ENCODE peak calls at places on chromosomes 3 and 15, in eight cellular contexts. One of them, this sample, is unnamed.

GRCh38 chr3:4376499-4376898 is 73.3 kb downstream of the SETMAR start:
- DNase-seq in Peyer's patch: no peak
- DNase-seq in cardiac fibroblast: peak
- DNase-seq in HL-60: no peak
- DNase-seq in activated B cell treated with CpG ODN at 0.5 μM for 24 hours: no peak
- DNase-seq in astrocyte of the spinal cord: no peak
- DNase-seq in body of pancreas: no peak
- DNase-seq in pancreas: no peak
- DNase-seq in this sample: no peak

GRCh38 chr15:92053727-92054316 is 200.3 kb downstream of the SLCO3A1 start:
- DNase-seq in body of pancreas: no peak
- DNase-seq in HL-60: no peak
- DNase-seq in pancreas: no peak
- DNase-seq in astrocyte of the spinal cord: no peak
- DNase-seq in cardiac fibroblast: no peak
- DNase-seq in activated B cell treated with CpG ODN at 0.5 μM for 24 hours: no peak
- DNase-seq in Peyer's patch: no peak
- DNase-seq in this sample: no peak

GRCh38 chr15:24659622-24660021 is 16.0 kb upstream of the NPAP1 start:
- DNase-seq in astrocyte of the spinal cord: no peak
- DNase-seq in activated B cell treated with CpG ODN at 0.5 μM for 24 hours: no peak
- DNase-seq in body of pancreas: no peak
- DNase-seq in Peyer's patch: no peak
- DNase-seq in HL-60: no peak
- DNase-seq in pancreas: no peak
- DNase-seq in cardiac fibroblast: no peak
- DNase-seq in this sample: no peak

GRCh38 chr15:66931768-66932633 is 133.4 kb upstream of the SMAD3 start:
- DNase-seq in astrocyte of the spinal cord: peak
- DNase-seq in body of pancreas: peak
- DNase-seq in cardiac fibroblast: peak
- DNase-seq in Peyer's patch: peak
- DNase-seq in pancreas: peak
- DNase-seq in HL-60: no peak
- DNase-seq in activated B cell treated with CpG ODN at 0.5 μM for 24 hours: no peak
- DNase-seq in this sample: peak

GRCh38 chr15:29978411-29979382 is 104.1 kb upstream of the GOLGA8J start:
- DNase-seq in cardiac fibroblast: peak
- DNase-seq in astrocyte of the spinal cord: peak
- DNase-seq in activated B cell treated with CpG ODN at 0.5 μM for 24 hours: no peak
- DNase-seq in Peyer's patch: no peak
- DNase-seq in pancreas: no peak
- DNase-seq in body of pancreas: no peak
- DNase-seq in HL-60: no peak
- DNase-seq in this sample: no peak

GRCh38 chr15:73624530-73624929 is 8.7 kb downstream of the NPTN start:
- DNase-seq in Peyer's patch: no peak
- DNase-seq in cardiac fibroblast: no peak
- DNase-seq in astrocyte of the spinal cord: no peak
- DNase-seq in HL-60: no peak
- DNase-seq in pancreas: no peak
- DNase-seq in activated B cell treated with CpG ODN at 0.5 μM for 24 hours: no peak
- DNase-seq in body of pancreas: no peak
- DNase-seq in this sample: no peak

GRCh38 chr3:63349583-63350177 is 71.6 kb downstream of the SYNPR start:
- DNase-seq in Peyer's patch: no peak
- DNase-seq in pancreas: peak
- DNase-seq in cardiac fibroblast: peak
- DNase-seq in astrocyte of the spinal cord: peak
- DNase-seq in HL-60: peak
- DNase-seq in body of pancreas: peak
- DNase-seq in activated B cell treated with CpG ODN at 0.5 μM for 24 hours: no peak
- DNase-seq in this sample: no peak

GRCh38 chr15:85563328-85563727 is 182.9 kb downstream of the AKAP13 start:
- DNase-seq in Peyer's patch: no peak
- DNase-seq in body of pancreas: peak
- DNase-seq in pancreas: peak
- DNase-seq in activated B cell treated with CpG ODN at 0.5 μM for 24 hours: no peak
- DNase-seq in astrocyte of the spinal cord: peak
- DNase-seq in HL-60: no peak
- DNase-seq in cardiac fibroblast: peak
- DNase-seq in this sample: no peak

GRCh38 chr3:170864525-170865208 is 5.3 kb downstream of the RPL22L1 start:
- DNase-seq in HL-60: no peak
- DNase-seq in astrocyte of the spinal cord: no peak
- DNase-seq in cardiac fibroblast: peak
- DNase-seq in body of pancreas: no peak
- DNase-seq in Peyer's patch: no peak
- DNase-seq in activated B cell treated with CpG ODN at 0.5 μM for 24 hours: no peak
- DNase-seq in pancreas: no peak
- DNase-seq in this sample: no peak

GRCh38 chr15:33022629-33023028 is 171.9 kb downstream of the FMN1 start:
- DNase-seq in Peyer's patch: no peak
- DNase-seq in body of pancreas: peak
- DNase-seq in pancreas: no peak
- DNase-seq in HL-60: no peak
- DNase-seq in activated B cell treated with CpG ODN at 0.5 μM for 24 hours: no peak
- DNase-seq in cardiac fibroblast: peak
- DNase-seq in astrocyte of the spinal cord: peak
- DNase-seq in this sample: no peak

GRCh38 chr15:52466716-52467115 is 62.0 kb downstream of the MYO5A start:
- DNase-seq in body of pancreas: no peak
- DNase-seq in HL-60: no peak
- DNase-seq in activated B cell treated with CpG ODN at 0.5 μM for 24 hours: no peak
- DNase-seq in Peyer's patch: no peak
- DNase-seq in astrocyte of the spinal cord: no peak
- DNase-seq in cardiac fibroblast: no peak
- DNase-seq in pancreas: no peak
- DNase-seq in this sample: no peak

GRCh38 chr15:43410572-43411214 is 39.8 kb downstream of the TUBGCP4 start:
- DNase-seq in body of pancreas: no peak
- DNase-seq in cardiac fibroblast: peak
- DNase-seq in Peyer's patch: no peak
- DNase-seq in astrocyte of the spinal cord: no peak
- DNase-seq in pancreas: no peak
- DNase-seq in activated B cell treated with CpG ODN at 0.5 μM for 24 hours: no peak
- DNase-seq in HL-60: no peak
- DNase-seq in this sample: no peak

GRCh38 chr3:113698891-113699465 is 2.5 kb upstream of the USF3 start:
- DNase-seq in cardiac fibroblast: peak
- DNase-seq in activated B cell treated with CpG ODN at 0.5 μM for 24 hours: no peak
- DNase-seq in body of pancreas: no peak
- DNase-seq in pancreas: peak
- DNase-seq in HL-60: no peak
- DNase-seq in astrocyte of the spinal cord: no peak
- DNase-seq in Peyer's patch: peak
- DNase-seq in this sample: no peak

GRCh38 chr3:123323781-123324180 is 122.0 kb downstream of the SEC22A start:
- DNase-seq in cardiac fibroblast: no peak
- DNase-seq in HL-60: no peak
- DNase-seq in activated B cell treated with CpG ODN at 0.5 μM for 24 hours: no peak
- DNase-seq in pancreas: no peak
- DNase-seq in body of pancreas: peak
- DNase-seq in Peyer's patch: peak
- DNase-seq in astrocyte of the spinal cord: no peak
- DNase-seq in this sample: no peak

GRCh38 chr3:42839616-42840015 is 30.4 kb downstream of the ACKR2 start:
- DNase-seq in body of pancreas: peak
- DNase-seq in pancreas: no peak
- DNase-seq in HL-60: peak
- DNase-seq in Peyer's patch: no peak
- DNase-seq in activated B cell treated with CpG ODN at 0.5 μM for 24 hours: no peak
- DNase-seq in astrocyte of the spinal cord: peak
- DNase-seq in cardiac fibroblast: peak
- DNase-seq in this sample: no peak

GRCh38 chr3:52443791-52444687 is 864 bp downstream of the SEMA3G start:
- DNase-seq in Peyer's patch: no peak
- DNase-seq in body of pancreas: no peak
- DNase-seq in activated B cell treated with CpG ODN at 0.5 μM for 24 hours: no peak
- DNase-seq in pancreas: no peak
- DNase-seq in astrocyte of the spinal cord: no peak
- DNase-seq in HL-60: no peak
- DNase-seq in cardiac fibroblast: no peak
- DNase-seq in this sample: no peak

GRCh38 chr3:52444860-52445793 is at the start of gene SEMA3G:
- DNase-seq in Peyer's patch: peak
- DNase-seq in pancreas: peak
- DNase-seq in activated B cell treated with CpG ODN at 0.5 μM for 24 hours: peak
- DNase-seq in cardiac fibroblast: peak
- DNase-seq in body of pancreas: peak
- DNase-seq in HL-60: peak
- DNase-seq in astrocyte of the spinal cord: peak
- DNase-seq in this sample: peak

GRCh38 chr3:52447512-52448355 is 2.8 kb upstream of the SEMA3G start:
- DNase-seq in HL-60: no peak
- DNase-seq in pancreas: no peak
- DNase-seq in activated B cell treated with CpG ODN at 0.5 μM for 24 hours: no peak
- DNase-seq in body of pancreas: no peak
- DNase-seq in astrocyte of the spinal cord: no peak
- DNase-seq in Peyer's patch: no peak
- DNase-seq in cardiac fibroblast: no peak
- DNase-seq in this sample: no peak

GRCh38 chr3:52446042-52446441 is 1.1 kb upstream of the SEMA3G start:
- DNase-seq in pancreas: no peak
- DNase-seq in activated B cell treated with CpG ODN at 0.5 μM for 24 hours: no peak
- DNase-seq in astrocyte of the spinal cord: no peak
- DNase-seq in body of pancreas: no peak
- DNase-seq in Peyer's patch: no peak
- DNase-seq in cardiac fibroblast: no peak
- DNase-seq in HL-60: no peak
- DNase-seq in this sample: no peak

DNA sequence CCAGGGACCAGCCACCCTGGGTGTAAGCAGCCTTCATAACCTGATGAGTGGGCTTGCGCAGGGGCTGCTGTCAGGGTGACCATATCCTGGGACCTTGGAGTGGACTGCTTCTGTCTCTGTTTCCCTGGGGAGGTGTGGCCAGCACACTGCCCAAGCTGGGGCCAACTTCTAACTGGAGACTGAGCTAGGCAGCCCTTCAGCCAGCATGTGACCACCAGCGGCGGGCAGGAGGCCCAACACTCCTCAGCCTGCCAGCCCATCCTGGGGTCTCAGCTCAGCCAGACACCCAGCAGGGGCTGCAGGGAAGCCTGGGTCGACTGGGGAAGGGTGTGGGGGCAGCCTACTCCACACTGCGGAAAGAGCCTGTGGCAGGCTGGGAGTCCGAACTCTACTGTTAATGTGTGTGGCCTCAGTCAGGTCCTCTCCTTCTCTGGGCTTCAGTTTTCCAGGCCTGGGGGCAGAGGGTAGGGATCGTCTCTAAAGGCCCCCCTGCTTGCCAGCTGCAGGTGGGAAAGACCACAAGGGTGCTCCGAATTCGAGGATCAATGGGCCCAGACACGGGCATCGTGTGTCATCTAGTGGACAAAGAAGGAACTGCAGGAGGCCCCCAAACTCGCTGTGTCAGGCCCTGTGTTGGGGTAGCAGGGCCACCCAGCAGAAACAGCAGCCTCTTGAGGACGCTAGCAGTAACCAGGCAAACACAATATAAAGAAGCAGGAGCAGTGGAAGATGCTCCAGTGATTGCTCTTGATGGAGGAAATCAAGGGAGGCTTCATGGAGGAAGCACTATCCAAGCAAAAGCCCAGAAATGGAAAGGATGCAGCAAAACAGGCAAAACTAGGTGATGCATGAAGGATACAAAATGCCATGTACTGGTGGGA is 2.0 kb upstream of the SEMA3G start:
- DNase-seq in astrocyte of the spinal cord: peak
- DNase-seq in body of pancreas: peak
- DNase-seq in cardiac fibroblast: peak
- DNase-seq in Peyer's patch: peak
- DNase-seq in pancreas: no peak
- DNase-seq in activated B cell treated with CpG ODN at 0.5 μM for 24 hours: peak
- DNase-seq in HL-60: peak
- DNase-seq in this sample: peak
- TF ChIP-seq CTCF in astrocyte of the spinal cord: peak
- TF ChIP-seq CTCF in body of pancreas: peak
- TF ChIP-seq CTCF in cardiac fibroblast: peak
- TF ChIP-seq CTCF in Peyer's patch: peak
- TF ChIP-seq CTCF in pancreas: peak
- TF ChIP-seq CTCF in activated B cell treated with CpG ODN at 0.5 μM for 24 hours: peak
- TF ChIP-seq CTCF in HL-60: peak
- TF ChIP-seq CTCF in this sample: peak

GRCh38 chr3:194604837-194605236 is 28.4 kb downstream of the TMEM44 start:
- DNase-seq in HL-60: no peak
- DNase-seq in body of pancreas: no peak
- DNase-seq in Peyer's patch: no peak
- DNase-seq in activated B cell treated with CpG ODN at 0.5 μM for 24 hours: no peak
- DNase-seq in pancreas: no peak
- DNase-seq in astrocyte of the spinal cord: no peak
- DNase-seq in cardiac fibroblast: no peak
- DNase-seq in this sample: no peak
- TF ChIP-seq CTCF in HL-60: peak
- TF ChIP-seq CTCF in body of pancreas: no peak
- TF ChIP-seq CTCF in Peyer's patch: no peak
- TF ChIP-seq CTCF in activated B cell treated with CpG ODN at 0.5 μM for 24 hours: no peak
- TF ChIP-seq CTCF in pancreas: no peak
- TF ChIP-seq CTCF in astrocyte of the spinal cord: peak
- TF ChIP-seq CTCF in cardiac fibroblast: peak
- TF ChIP-seq CTCF in this sample: no peak

GRCh38 chr3:58249358-58250092 is 11.9 kb downstream of the ABHD6 start:
- DNase-seq in astrocyte of the spinal cord: peak
- DNase-seq in pancreas: no peak
- DNase-seq in HL-60: no peak
- DNase-seq in Peyer's patch: peak
- DNase-seq in activated B cell treated with CpG ODN at 0.5 μM for 24 hours: no peak
- DNase-seq in cardiac fibroblast: no peak
- DNase-seq in body of pancreas: no peak
- DNase-seq in this sample: no peak
- TF ChIP-seq CTCF in astrocyte of the spinal cord: peak
- TF ChIP-seq CTCF in pancreas: no peak
- TF ChIP-seq CTCF in HL-60: no peak
- TF ChIP-seq CTCF in Peyer's patch: no peak
- TF ChIP-seq CTCF in activated B cell treated with CpG ODN at 0.5 μM for 24 hours: no peak
- TF ChIP-seq CTCF in cardiac fibroblast: peak
- TF ChIP-seq CTCF in body of pancreas: no peak
- TF ChIP-seq CTCF in this sample: no peak

DNA sequence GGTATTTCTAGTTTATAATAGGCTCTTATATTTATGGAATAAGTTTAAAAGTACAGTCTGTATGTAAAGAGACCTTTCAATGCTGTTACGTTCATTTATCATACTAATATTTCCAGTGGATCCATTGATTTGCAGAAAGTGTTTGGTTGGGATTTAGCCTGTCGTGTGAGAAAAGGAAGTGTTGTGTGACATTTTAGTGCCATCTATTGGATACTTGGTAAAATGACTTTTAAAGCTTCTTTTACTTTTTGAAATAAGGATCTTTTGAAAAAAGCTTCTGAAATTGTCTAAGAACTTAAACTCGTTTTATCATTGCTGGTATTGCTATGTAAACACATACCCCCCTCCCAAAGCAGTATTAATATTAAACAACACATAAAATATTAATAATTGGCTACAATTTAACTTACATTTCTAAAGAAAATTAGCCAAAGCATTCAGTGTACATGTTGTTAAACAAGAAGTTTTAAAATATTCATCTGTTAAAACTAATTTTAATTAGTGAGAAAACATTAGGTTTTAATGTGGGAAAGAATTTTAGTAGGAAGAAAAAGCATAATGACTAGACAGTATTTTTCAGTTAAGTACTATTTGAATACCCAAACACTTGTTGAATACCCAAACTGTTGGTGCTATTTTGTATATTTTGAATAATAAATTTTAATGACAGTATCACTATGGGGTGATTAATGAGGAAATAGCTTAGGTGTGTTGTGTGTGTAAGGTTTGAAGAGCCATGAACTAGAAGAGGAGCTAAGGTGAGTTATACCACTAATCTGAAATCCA is 4.9 kb upstream of the EBLN2 start:
- DNase-seq in activated B cell treated with CpG ODN at 0.5 μM for 24 hours: no peak
- DNase-seq in HL-60: no peak
- DNase-seq in astrocyte of the spinal cord: peak
- DNase-seq in Peyer's patch: no peak
- DNase-seq in pancreas: no peak
- DNase-seq in body of pancreas: no peak
- DNase-seq in cardiac fibroblast: peak
- DNase-seq in this sample: no peak
- TF ChIP-seq CTCF in activated B cell treated with CpG ODN at 0.5 μM for 24 hours: no peak
- TF ChIP-seq CTCF in HL-60: no peak
- TF ChIP-seq CTCF in astrocyte of the spinal cord: peak
- TF ChIP-seq CTCF in Peyer's patch: peak
- TF ChIP-seq CTCF in pancreas: no peak
- TF ChIP-seq CTCF in body of pancreas: peak
- TF ChIP-seq CTCF in cardiac fibroblast: peak
- TF ChIP-seq CTCF in this sample: peak